ENCODE peak calls at places on chromosomes 2 and 18, in seven cellular contexts. K, R, C, A, X, T and V are unnamed samples.

GRCh38 chr2:32931945-32932709 is 14.6 kb upstream of the LTBP1 start:
- DNase-seq in K (no peak), A (no peak), T (no peak), R (no peak), C (no peak), X (no peak), V (no peak)

GRCh38 chr2:240916571-240917008 is 10.5 kb downstream of the CROCC2 start:
- DNase-seq in T (peak), R (peak), C (peak), A (no peak), X (peak), K (peak), V (peak)

GRCh38 chr2:214651451-214651850 is 158.0 kb downstream of the BARD1 start:
- DNase-seq in R (no peak), K (no peak), T (peak), X (no peak), C (no peak), A (no peak), V (no peak)

GRCh38 chr2:231611273-231612198 is 18.9 kb downstream of the TEX44 start:
- DNase-seq in T (peak), K (no peak), X (peak), R (no peak), A (no peak), C (no peak), V (no peak)

GRCh38 chr18:78242796-78243195 is 736.8 kb upstream of the SALL3 start:
- DNase-seq in A (no peak), X (no peak), R (no peak), T (no peak), C (peak), K (no peak), V (no peak)

GRCh38 chr2:46246790-46247189 is 50.4 kb upstream of the EPAS1 start:
- DNase-seq in C (no peak), T (no peak), K (no peak), R (no peak), X (no peak), A (no peak), V (no peak)

GRCh38 chr2:239117831-239118230 is 269.9 kb downstream of the TWIST2 start:
- DNase-seq in X (no peak), R (no peak), T (no peak), K (no peak), A (no peak), C (no peak), V (no peak)

GRCh38 chr2:27264253-27264752 is 1.5 kb upstream of the SLC30A3 start:
- DNase-seq in T (no peak), X (no peak), K (no peak), R (no peak), C (no peak), A (no peak), V (no peak)

GRCh38 chr2:230874456-230874855 is 9.7 kb downstream of the ITM2C start:
- DNase-seq in R (peak), A (no peak), K (peak), T (no peak), X (no peak), C (no peak), V (no peak)

GRCh38 chr18:79479114-79479760 is 83.5 kb downstream of the NFATC1 start:
- DNase-seq in T (no peak), X (peak), A (no peak), K (peak), R (peak), C (no peak), V (no peak)

GRCh38 chr2:7672027-7672684 is 754.9 kb downstream of the RNF144A start:
- DNase-seq in X (no peak), T (peak), R (peak), A (no peak), K (peak), C (no peak), V (no peak)

GRCh38 chr2:240985881-240986786 is 12.3 kb upstream of the SNED1 start:
- DNase-seq in A (no peak), K (peak), T (no peak), R (peak), X (peak), C (no peak), V (no peak)

GRCh38 chr18:36391426-36392145 is 94.1 kb downstream of the FHOD3 start:
- DNase-seq in K (no peak), T (no peak), R (no peak), A (no peak), C (no peak), X (no peak), V (no peak)

GRCh38 chr2:54984476-54984875 is 65.8 kb downstream of the RTN4 start:
- DNase-seq in A (no peak), C (no peak), K (no peak), X (no peak), T (no peak), R (no peak), V (no peak)

GRCh38 chr2:137659616-137660015 is 304.7 kb upstream of the HNMT start:
- DNase-seq in C (no peak), T (no peak), K (no peak), A (no peak), X (no peak), R (no peak), V (no peak)

GRCh38 chr18:46343456-46343855 is 239.3 kb downstream of the HAUS1 start:
- DNase-seq in R (peak), A (no peak), X (no peak), C (no peak), T (no peak), K (peak), V (no peak)
- H3K27ac ChIP-seq in R (peak), A (no peak), X (no peak), C (no peak), T (no peak), K (no peak), V (no peak)

GRCh38 chr2:18610103-18610502 is 20.7 kb upstream of the NT5C1B start:
- DNase-seq in X (no peak), K (no peak), R (no peak), A (no peak), C (no peak), T (no peak), V (no peak)

GRCh38 chr2:18612133-18612532 is 22.8 kb upstream of the NT5C1B start:
- DNase-seq in X (no peak), C (no peak), T (no peak), A (no peak), R (no peak), K (no peak), V (no peak)

GRCh38 chr2:18614042-18614441 is 24.7 kb upstream of the NT5C1B start:
- DNase-seq in C (no peak), T (peak), A (no peak), R (no peak), X (no peak), K (no peak), V (no peak)

GRCh38 chr2:18611604-18612003 is 22.2 kb upstream of the NT5C1B start:
- DNase-seq in T (no peak), A (no peak), R (no peak), X (no peak), K (no peak), C (no peak), V (no peak)

GRCh38 chr2:18611184-18611583 is 21.8 kb upstream of the NT5C1B start:
- DNase-seq in C (no peak), X (no peak), R (no peak), A (no peak), K (no peak), T (peak), V (no peak)
- TF ChIP-seq POLR2A in C (no peak), X (no peak), R (no peak), A (no peak), K (no peak), T (no peak), V (no peak)

DNA sequence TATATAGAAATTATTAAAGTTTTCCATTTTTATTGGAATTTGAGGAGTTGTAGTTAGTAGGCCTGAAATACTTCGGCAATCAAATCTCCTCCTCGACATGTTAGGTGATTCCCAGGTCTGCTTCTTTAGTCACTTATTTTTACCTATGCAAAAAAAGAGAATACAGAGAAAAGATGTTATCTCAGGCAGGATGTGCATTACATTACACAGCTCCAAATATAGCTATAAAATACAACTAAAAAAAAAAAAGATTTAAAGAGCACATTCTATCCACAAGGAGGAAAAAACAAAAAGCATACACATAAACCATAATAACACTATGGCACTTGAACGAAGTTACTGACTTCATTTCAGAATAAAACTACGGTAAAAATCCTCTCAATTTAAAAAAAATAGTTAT is 8.1 kb downstream of the STK17B start:
- DNase-seq in T (no peak), X (no peak), K (no peak), R (no peak), A (no peak), C (no peak), V (no peak)
- H3K27ac ChIP-seq in T (no peak), X (no peak), K (no peak), R (peak), A (no peak), C (peak), V (no peak)

GRCh38 chr18:9437672-9438071 is 37.6 kb upstream of the RALBP1 start:
- DNase-seq in R (no peak), A (no peak), T (no peak), K (no peak), C (no peak), X (no peak), V (no peak)
- TF ChIP-seq POLR2A in R (no peak), A (no peak), T (no peak), K (no peak), C (no peak), X (no peak), V (no peak)

GRCh38 chr2:98505991-98506664 is 61.5 kb downstream of the INPP4A start:
- DNase-seq in T (no peak), K (no peak), A (no peak), C (no peak), X (no peak), R (peak), V (no peak)
- H3K27ac ChIP-seq in T (no peak), K (peak), A (no peak), C (peak), X (no peak), R (peak), V (no peak)

DNA sequence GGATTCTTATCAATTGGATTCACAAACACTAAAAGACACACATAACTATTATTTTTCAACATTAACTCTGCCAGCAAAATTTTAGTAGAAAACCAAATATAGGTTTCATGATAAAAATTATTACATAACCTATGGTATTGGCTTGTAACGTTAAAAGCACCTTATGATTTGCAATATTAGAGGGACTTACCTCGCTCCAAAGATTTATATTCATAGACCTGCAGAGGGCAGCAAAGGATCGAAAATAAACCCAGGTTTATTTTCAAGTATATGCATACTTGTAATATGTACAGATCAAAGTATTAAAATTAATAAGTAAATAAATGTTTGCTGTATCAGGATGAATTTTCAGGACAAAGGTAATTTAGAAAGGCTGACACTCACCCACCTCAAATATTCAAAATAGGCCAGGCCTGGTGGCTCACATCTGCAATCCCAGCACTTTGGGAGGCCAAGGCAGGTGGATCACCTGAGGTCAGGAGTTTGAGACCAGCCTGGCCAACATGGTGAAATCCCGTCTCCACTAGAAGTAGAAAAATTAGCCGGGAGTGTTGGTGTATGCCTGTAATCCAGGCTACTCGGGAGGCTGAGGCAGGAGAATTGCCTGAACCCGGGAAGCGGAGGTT is 45.3 kb downstream of the LRPPRC start:
- DNase-seq in A (peak), R (no peak), C (no peak), T (peak), K (no peak), X (no peak), V (no peak)
- TF ChIP-seq POLR2A in A (no peak), R (no peak), C (no peak), T (no peak), K (no peak), X (no peak), V (no peak)

GRCh38 chr2:235588750-235589149 is 94.9 kb downstream of the AGAP1 start:
- DNase-seq in X (peak), C (no peak), A (no peak), K (no peak), R (no peak), T (no peak), V (no peak)
- H3K27ac ChIP-seq in X (peak), C (no peak), A (no peak), K (no peak), R (no peak), T (no peak), V (no peak)

GRCh38 chr2:216414772-216415319 is 2.6 kb downstream of the SMARCAL1 start:
- DNase-seq in T (no peak), A (no peak), X (no peak), C (no peak), R (no peak), K (no peak), V (no peak)

GRCh38 chr2:216413882-216414281 is 1.6 kb downstream of the SMARCAL1 start:
- DNase-seq in R (no peak), A (no peak), T (no peak), C (no peak), X (no peak), K (no peak), V (no peak)

GRCh38 chr2:216408426-216409315 is 3.6 kb upstream of the SMARCAL1 start:
- DNase-seq in T (no peak), R (no peak), A (no peak), X (no peak), K (no peak), C (no peak), V (no peak)

GRCh38 chr2:216410550-216410949 is 1.7 kb upstream of the SMARCAL1 start:
- DNase-seq in T (no peak), A (no peak), C (no peak), X (no peak), R (no peak), K (no peak), V (no peak)

DNA sequence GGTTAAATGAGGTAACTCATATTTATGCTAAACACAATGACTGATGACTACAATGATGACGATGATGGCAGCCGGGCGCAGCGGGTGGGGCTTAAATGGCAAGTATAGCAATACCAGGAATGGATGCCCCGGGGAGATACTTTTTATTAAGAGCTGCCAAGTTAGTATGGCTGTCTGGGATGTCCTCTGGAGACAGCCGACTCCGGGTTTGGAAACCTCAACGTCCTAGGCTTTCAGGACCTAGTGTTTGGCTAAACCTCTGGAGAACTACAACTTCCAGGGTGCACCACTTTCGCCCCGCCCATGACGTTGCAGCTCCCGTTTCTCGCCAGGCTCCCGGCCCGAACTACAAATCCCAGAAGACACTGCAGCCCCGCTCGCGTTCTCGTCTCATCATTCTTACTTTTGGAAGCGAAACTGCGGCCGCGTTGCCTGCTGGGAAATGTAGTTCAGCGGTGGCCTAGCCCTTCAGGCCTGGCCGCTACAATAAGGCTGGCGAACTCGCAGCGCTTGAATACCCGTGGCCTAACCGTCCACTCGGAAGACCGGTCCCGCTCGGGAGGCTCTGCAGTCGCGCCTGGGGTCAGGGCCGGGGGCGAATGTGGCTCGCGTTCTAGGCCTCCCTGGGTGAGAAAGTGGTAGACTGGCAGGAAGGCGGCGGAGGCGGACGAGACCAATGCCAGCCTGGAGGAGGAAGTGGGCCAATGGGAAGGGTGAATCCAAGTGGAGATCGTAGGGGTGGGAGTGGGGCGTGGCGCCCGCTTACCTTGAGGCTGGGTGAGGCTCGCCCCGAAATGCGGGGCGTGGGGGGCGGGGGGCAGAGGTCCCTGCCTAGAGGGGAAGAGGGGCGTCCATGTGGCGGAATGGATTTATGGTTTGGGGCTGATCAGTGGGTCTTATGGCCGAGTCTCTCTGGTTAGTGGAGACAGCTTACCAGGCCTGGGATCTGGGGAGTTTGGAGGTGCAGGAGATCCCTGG is at the start of gene SMARCAL1:
- DNase-seq in R (peak), C (peak), A (peak), X (peak), K (peak), T (peak), V (peak)
- TF ChIP-seq POLR2A in R (no peak), C (peak), A (peak), X (no peak), K (peak), T (no peak), V (no peak)